ENCODE peak calls at places on chromosomes 1 and 21, in ten cellular contexts. One of them, this sample, is unnamed. For H3K4me1, the result is how much of the 10 kb centered on the place peaks cover.

GRCh38 chr1:39635205-39635870 is 4.1 kb downstream of the HEYL start:
- DNase-seq in tibial nerve: no peak
- DNase-seq in suprapubic skin: no peak
- DNase-seq in A549: no peak
- DNase-seq in ovary: no peak
- DNase-seq in transverse colon: no peak
- DNase-seq in HepG2: no peak
- DNase-seq in K562: no peak
- DNase-seq in esophagus muscularis mucosa: no peak
- DNase-seq in SK-N-SH: no peak
- DNase-seq in this sample: no peak

GRCh38 chr21:36945496-36946138 is 20.9 kb downstream of the HLCS start:
- DNase-seq in esophagus muscularis mucosa: no peak
- DNase-seq in ovary: no peak
- DNase-seq in SK-N-SH: no peak
- DNase-seq in HepG2: no peak
- DNase-seq in suprapubic skin: no peak
- DNase-seq in A549: no peak
- DNase-seq in transverse colon: no peak
- DNase-seq in tibial nerve: no peak
- DNase-seq in K562: peak
- DNase-seq in this sample: no peak

GRCh38 chr1:170214117-170214979 is 68.6 kb downstream of the NTMT2 start:
- DNase-seq in A549: no peak
- DNase-seq in transverse colon: no peak
- DNase-seq in tibial nerve: no peak
- DNase-seq in suprapubic skin: no peak
- DNase-seq in esophagus muscularis mucosa: no peak
- DNase-seq in K562: no peak
- DNase-seq in ovary: no peak
- DNase-seq in HepG2: no peak
- DNase-seq in SK-N-SH: no peak
- DNase-seq in this sample: no peak

GRCh38 chr1:215631489-215631888 is 64.4 kb downstream of the KCTD3 start:
- DNase-seq in tibial nerve: no peak
- DNase-seq in ovary: no peak
- DNase-seq in HepG2: no peak
- DNase-seq in K562: no peak
- DNase-seq in suprapubic skin: no peak
- DNase-seq in esophagus muscularis mucosa: no peak
- DNase-seq in SK-N-SH: no peak
- DNase-seq in A549: peak
- DNase-seq in transverse colon: no peak
- DNase-seq in this sample: no peak

GRCh38 chr1:152394151-152394550 is 19.9 kb downstream of the CRNN start:
- DNase-seq in A549: no peak
- DNase-seq in ovary: no peak
- DNase-seq in HepG2: no peak
- DNase-seq in SK-N-SH: no peak
- DNase-seq in tibial nerve: no peak
- DNase-seq in esophagus muscularis mucosa: no peak
- DNase-seq in suprapubic skin: no peak
- DNase-seq in K562: no peak
- DNase-seq in transverse colon: no peak
- DNase-seq in this sample: no peak

GRCh38 chr1:6483010-6483760 is 8.3 kb downstream of the PLEKHG5 start:
- DNase-seq in transverse colon: peak
- DNase-seq in A549: no peak
- DNase-seq in suprapubic skin: no peak
- DNase-seq in esophagus muscularis mucosa: no peak
- DNase-seq in SK-N-SH: no peak
- DNase-seq in tibial nerve: no peak
- DNase-seq in HepG2: no peak
- DNase-seq in K562: no peak
- DNase-seq in ovary: no peak
- DNase-seq in this sample: peak

GRCh38 chr1:200786792-200787191 is 48.1 kb downstream of the CAMSAP2 start:
- DNase-seq in K562: no peak
- DNase-seq in A549: no peak
- DNase-seq in transverse colon: no peak
- DNase-seq in tibial nerve: no peak
- DNase-seq in ovary: no peak
- DNase-seq in suprapubic skin: no peak
- DNase-seq in SK-N-SH: no peak
- DNase-seq in esophagus muscularis mucosa: no peak
- DNase-seq in HepG2: no peak
- DNase-seq in this sample: no peak

GRCh38 chr1:149936076-149936991 is at the start of gene MTMR11:
- DNase-seq in tibial nerve: peak
- DNase-seq in transverse colon: peak
- DNase-seq in ovary: peak
- DNase-seq in SK-N-SH: no peak
- DNase-seq in esophagus muscularis mucosa: no peak
- DNase-seq in HepG2: peak
- DNase-seq in suprapubic skin: no peak
- DNase-seq in K562: peak
- DNase-seq in A549: peak
- DNase-seq in this sample: peak

GRCh38 chr1:101379939-101380338 is 143.1 kb downstream of the S1PR1 start:
- DNase-seq in transverse colon: no peak
- DNase-seq in K562: no peak
- DNase-seq in suprapubic skin: no peak
- DNase-seq in A549: no peak
- DNase-seq in HepG2: no peak
- DNase-seq in ovary: no peak
- DNase-seq in esophagus muscularis mucosa: peak
- DNase-seq in SK-N-SH: no peak
- DNase-seq in tibial nerve: no peak
- DNase-seq in this sample: no peak

GRCh38 chr1:24363994-24364393 is 44.8 kb downstream of the GRHL3 start:
- DNase-seq in suprapubic skin: no peak
- DNase-seq in A549: no peak
- DNase-seq in tibial nerve: no peak
- DNase-seq in esophagus muscularis mucosa: no peak
- DNase-seq in HepG2: no peak
- DNase-seq in ovary: no peak
- DNase-seq in K562: no peak
- DNase-seq in SK-N-SH: no peak
- DNase-seq in transverse colon: no peak
- DNase-seq in this sample: no peak

GRCh38 chr1:86149591-86149990 is 7.0 kb downstream of the COL24A1 start:
- DNase-seq in K562: no peak
- DNase-seq in suprapubic skin: no peak
- DNase-seq in tibial nerve: no peak
- DNase-seq in SK-N-SH: no peak
- DNase-seq in HepG2: no peak
- DNase-seq in A549: no peak
- DNase-seq in transverse colon: no peak
- DNase-seq in ovary: no peak
- DNase-seq in esophagus muscularis mucosa: no peak
- DNase-seq in this sample: no peak

GRCh38 chr1:42730988-42731387 is 9.0 kb downstream of the CLDN19 start:
- DNase-seq in SK-N-SH: peak
- DNase-seq in suprapubic skin: no peak
- DNase-seq in K562: peak
- DNase-seq in tibial nerve: no peak
- DNase-seq in esophagus muscularis mucosa: no peak
- DNase-seq in transverse colon: peak
- DNase-seq in ovary: no peak
- DNase-seq in HepG2: no peak
- DNase-seq in A549: peak
- DNase-seq in this sample: no peak

GRCh38 chr1:7679873-7680790 is 91.0 kb upstream of the VAMP3 start:
- DNase-seq in suprapubic skin: no peak
- DNase-seq in tibial nerve: no peak
- DNase-seq in SK-N-SH: peak
- DNase-seq in transverse colon: peak
- DNase-seq in ovary: peak
- DNase-seq in A549: peak
- DNase-seq in K562: peak
- DNase-seq in HepG2: no peak
- DNase-seq in esophagus muscularis mucosa: no peak
- DNase-seq in this sample: peak

GRCh38 chr1:197773856-197774255 is 1.4 kb downstream of the DENND1B start:
- DNase-seq in transverse colon: no peak
- DNase-seq in SK-N-SH: no peak
- DNase-seq in esophagus muscularis mucosa: no peak
- DNase-seq in K562: no peak
- DNase-seq in HepG2: no peak
- DNase-seq in suprapubic skin: no peak
- DNase-seq in ovary: no peak
- DNase-seq in tibial nerve: no peak
- DNase-seq in A549: no peak
- DNase-seq in this sample: no peak
- H3K4me1 ChIP-seq in transverse colon: under half
- H3K4me1 ChIP-seq in SK-N-SH: under half
- H3K4me1 ChIP-seq in esophagus muscularis mucosa: under half
- H3K4me1 ChIP-seq in K562: under half
- H3K4me1 ChIP-seq in HepG2: under half
- H3K4me1 ChIP-seq in suprapubic skin: under half
- H3K4me1 ChIP-seq in ovary: under half
- H3K4me1 ChIP-seq in tibial nerve: under half
- H3K4me1 ChIP-seq in A549: under half
- H3K4me1 ChIP-seq in this sample: under half

DNA sequence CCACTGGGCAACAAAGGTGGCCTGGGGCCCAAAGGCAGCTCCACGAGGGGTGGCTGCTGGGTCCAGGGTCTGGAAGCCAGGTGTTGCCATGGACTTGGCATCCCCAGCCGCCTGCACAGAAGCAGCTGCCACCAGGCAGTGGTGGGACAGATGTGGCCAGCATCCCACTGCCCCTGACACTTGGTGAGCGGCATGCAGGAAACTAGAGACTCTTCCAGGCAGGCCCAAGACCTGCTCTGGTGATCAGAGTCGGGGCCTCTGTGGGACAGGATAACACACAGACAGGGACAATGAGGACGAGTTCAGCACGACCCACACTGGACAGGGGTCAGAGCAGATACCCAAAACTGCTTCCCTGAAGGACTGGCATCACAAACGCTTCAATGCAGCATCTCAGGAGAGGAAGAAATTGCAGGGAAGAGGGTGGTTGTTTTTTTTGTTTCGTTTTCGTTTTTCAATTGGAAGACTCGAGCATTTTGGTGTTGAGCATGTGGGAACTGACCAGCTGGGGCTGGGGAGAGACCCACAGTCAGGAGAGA is 34.1 kb upstream of the RNF187 start:
- DNase-seq in esophagus muscularis mucosa: no peak
- DNase-seq in HepG2: no peak
- DNase-seq in K562: no peak
- DNase-seq in ovary: no peak
- DNase-seq in SK-N-SH: no peak
- DNase-seq in transverse colon: no peak
- DNase-seq in suprapubic skin: no peak
- DNase-seq in A549: no peak
- DNase-seq in tibial nerve: no peak
- DNase-seq in this sample: no peak
- TF ChIP-seq EP300 in esophagus muscularis mucosa: no peak
- TF ChIP-seq EP300 in HepG2: no peak
- TF ChIP-seq EP300 in K562: no peak
- TF ChIP-seq EP300 in ovary: no peak
- TF ChIP-seq EP300 in SK-N-SH: no peak
- TF ChIP-seq EP300 in transverse colon: no peak
- TF ChIP-seq EP300 in suprapubic skin: no peak
- TF ChIP-seq EP300 in A549: no peak
- TF ChIP-seq EP300 in tibial nerve: no peak
- TF ChIP-seq EP300 in this sample: no peak

GRCh38 chr21:42031816-42032215 is 21.7 kb upstream of the ZBTB21 start:
- DNase-seq in esophagus muscularis mucosa: no peak
- DNase-seq in K562: no peak
- DNase-seq in ovary: no peak
- DNase-seq in A549: no peak
- DNase-seq in SK-N-SH: no peak
- DNase-seq in tibial nerve: no peak
- DNase-seq in suprapubic skin: no peak
- DNase-seq in HepG2: no peak
- DNase-seq in transverse colon: no peak
- DNase-seq in this sample: no peak

GRCh38 chr21:42032266-42032665 is 22.1 kb upstream of the ZBTB21 start:
- DNase-seq in HepG2: no peak
- DNase-seq in K562: no peak
- DNase-seq in SK-N-SH: no peak
- DNase-seq in ovary: no peak
- DNase-seq in transverse colon: no peak
- DNase-seq in suprapubic skin: no peak
- DNase-seq in esophagus muscularis mucosa: no peak
- DNase-seq in A549: no peak
- DNase-seq in tibial nerve: no peak
- DNase-seq in this sample: no peak

GRCh38 chr21:42030311-42030710 is 20.2 kb upstream of the ZBTB21 start:
- DNase-seq in A549: no peak
- DNase-seq in suprapubic skin: no peak
- DNase-seq in ovary: no peak
- DNase-seq in transverse colon: no peak
- DNase-seq in SK-N-SH: no peak
- DNase-seq in tibial nerve: no peak
- DNase-seq in K562: no peak
- DNase-seq in esophagus muscularis mucosa: no peak
- DNase-seq in HepG2: no peak
- DNase-seq in this sample: no peak

GRCh38 chr21:42031241-42031640 is 21.1 kb upstream of the ZBTB21 start:
- DNase-seq in A549: no peak
- DNase-seq in tibial nerve: no peak
- DNase-seq in esophagus muscularis mucosa: no peak
- DNase-seq in SK-N-SH: no peak
- DNase-seq in K562: no peak
- DNase-seq in ovary: no peak
- DNase-seq in HepG2: no peak
- DNase-seq in suprapubic skin: no peak
- DNase-seq in transverse colon: no peak
- DNase-seq in this sample: no peak

DNA sequence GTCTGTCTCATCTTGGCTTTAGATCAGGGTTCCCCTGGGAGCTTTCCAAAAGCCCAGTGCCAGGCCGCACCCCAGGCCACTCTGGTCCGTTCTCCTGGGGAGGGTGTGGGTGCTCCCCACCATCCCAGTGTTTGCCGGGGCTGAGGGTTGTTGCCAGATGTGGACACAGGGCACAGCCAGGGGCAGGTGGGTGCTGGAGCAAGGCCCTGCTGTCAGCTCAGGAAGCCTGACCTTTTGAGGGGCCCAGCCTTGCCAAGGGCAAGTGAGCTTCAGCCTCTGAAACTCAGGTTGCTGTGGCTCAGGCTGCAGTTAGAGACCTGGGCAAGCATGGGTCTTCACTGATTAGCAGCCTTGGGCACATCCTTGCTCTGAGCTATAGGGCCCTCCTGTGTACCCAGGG is 22.8 kb upstream of the ZBTB21 start:
- DNase-seq in esophagus muscularis mucosa: no peak
- DNase-seq in A549: no peak
- DNase-seq in ovary: no peak
- DNase-seq in suprapubic skin: no peak
- DNase-seq in HepG2: no peak
- DNase-seq in tibial nerve: no peak
- DNase-seq in transverse colon: no peak
- DNase-seq in K562: no peak
- DNase-seq in SK-N-SH: no peak
- DNase-seq in this sample: no peak
- H3K4me1 ChIP-seq in esophagus muscularis mucosa: under half
- H3K4me1 ChIP-seq in A549: under half
- H3K4me1 ChIP-seq in ovary: under half
- H3K4me1 ChIP-seq in suprapubic skin: under half
- H3K4me1 ChIP-seq in HepG2: under half
- H3K4me1 ChIP-seq in tibial nerve: under half
- H3K4me1 ChIP-seq in transverse colon: under half
- H3K4me1 ChIP-seq in K562: under half
- H3K4me1 ChIP-seq in SK-N-SH: under half
- H3K4me1 ChIP-seq in this sample: under half

GRCh38 chr1:181139631-181140051 is 51.1 kb downstream of the IER5 start:
- DNase-seq in esophagus muscularis mucosa: no peak
- DNase-seq in transverse colon: no peak
- DNase-seq in A549: peak
- DNase-seq in SK-N-SH: no peak
- DNase-seq in HepG2: no peak
- DNase-seq in K562: no peak
- DNase-seq in suprapubic skin: no peak
- DNase-seq in tibial nerve: no peak
- DNase-seq in ovary: no peak
- DNase-seq in this sample: no peak
- TF ChIP-seq EP300 in esophagus muscularis mucosa: no peak
- TF ChIP-seq EP300 in transverse colon: no peak
- TF ChIP-seq EP300 in A549: no peak
- TF ChIP-seq EP300 in SK-N-SH: no peak
- TF ChIP-seq EP300 in HepG2: no peak
- TF ChIP-seq EP300 in K562: no peak
- TF ChIP-seq EP300 in suprapubic skin: no peak
- TF ChIP-seq EP300 in tibial nerve: no peak
- TF ChIP-seq EP300 in ovary: no peak
- TF ChIP-seq EP300 in this sample: no peak